ENCODE peak calls at places on chromosome 15, in ten cellular contexts. One of them, this sample, is unnamed.

GRCh38 chr15:86690566-86690965 is 610.9 kb downstream of the AGBL1 start:
- DNase-seq in nephron progenitor cell: no peak
- DNase-seq in H9: no peak
- DNase-seq in tibial nerve: no peak
- DNase-seq in ascending aorta: no peak
- DNase-seq in GM06990: no peak
- DNase-seq in fibroblast of the aortic adventitia: no peak
- DNase-seq in GM20000: no peak
- DNase-seq in heart right ventricle: no peak
- DNase-seq in RWPE2: no peak
- DNase-seq in this sample: no peak

GRCh38 chr15:57153140-57153539 is 223.2 kb upstream of the CGNL1 start:
- DNase-seq in ascending aorta: no peak
- DNase-seq in heart right ventricle: no peak
- DNase-seq in tibial nerve: no peak
- DNase-seq in GM06990: peak
- DNase-seq in nephron progenitor cell: no peak
- DNase-seq in GM20000: peak
- DNase-seq in fibroblast of the aortic adventitia: peak
- DNase-seq in RWPE2: no peak
- DNase-seq in H9: no peak
- DNase-seq in this sample: no peak

GRCh38 chr15:77094397-77095030 is 23.6 kb upstream of the TSPAN3 start:
- DNase-seq in RWPE2: no peak
- DNase-seq in heart right ventricle: no peak
- DNase-seq in ascending aorta: peak
- DNase-seq in tibial nerve: no peak
- DNase-seq in GM06990: no peak
- DNase-seq in nephron progenitor cell: no peak
- DNase-seq in fibroblast of the aortic adventitia: no peak
- DNase-seq in GM20000: no peak
- DNase-seq in H9: peak
- DNase-seq in this sample: peak

GRCh38 chr15:52557242-52557641 is 11.6 kb downstream of the ARPP19 start:
- DNase-seq in GM20000: no peak
- DNase-seq in H9: no peak
- DNase-seq in nephron progenitor cell: no peak
- DNase-seq in fibroblast of the aortic adventitia: peak
- DNase-seq in GM06990: no peak
- DNase-seq in heart right ventricle: no peak
- DNase-seq in RWPE2: no peak
- DNase-seq in tibial nerve: no peak
- DNase-seq in ascending aorta: no peak
- DNase-seq in this sample: no peak

GRCh38 chr15:56871180-56871579 is 47.3 kb upstream of the TCF12 start:
- DNase-seq in nephron progenitor cell: no peak
- DNase-seq in GM06990: no peak
- DNase-seq in H9: no peak
- DNase-seq in fibroblast of the aortic adventitia: peak
- DNase-seq in ascending aorta: no peak
- DNase-seq in tibial nerve: no peak
- DNase-seq in GM20000: no peak
- DNase-seq in RWPE2: no peak
- DNase-seq in heart right ventricle: no peak
- DNase-seq in this sample: no peak

GRCh38 chr15:36947035-36947719 is 153.2 kb downstream of the MEIS2 start:
- DNase-seq in tibial nerve: no peak
- DNase-seq in H9: no peak
- DNase-seq in GM06990: no peak
- DNase-seq in RWPE2: no peak
- DNase-seq in heart right ventricle: no peak
- DNase-seq in ascending aorta: no peak
- DNase-seq in GM20000: no peak
- DNase-seq in fibroblast of the aortic adventitia: no peak
- DNase-seq in nephron progenitor cell: no peak
- DNase-seq in this sample: no peak

GRCh38 chr15:66760968-66761722 is 59.1 kb downstream of the SMAD6 start:
- DNase-seq in nephron progenitor cell: no peak
- DNase-seq in GM20000: no peak
- DNase-seq in H9: no peak
- DNase-seq in ascending aorta: no peak
- DNase-seq in GM06990: no peak
- DNase-seq in tibial nerve: no peak
- DNase-seq in RWPE2: no peak
- DNase-seq in fibroblast of the aortic adventitia: peak
- DNase-seq in heart right ventricle: no peak
- DNase-seq in this sample: no peak

GRCh38 chr15:55245058-55245457 is 44.6 kb downstream of the RAB27A start:
- DNase-seq in RWPE2: no peak
- DNase-seq in fibroblast of the aortic adventitia: no peak
- DNase-seq in heart right ventricle: no peak
- DNase-seq in GM20000: no peak
- DNase-seq in H9: no peak
- DNase-seq in ascending aorta: no peak
- DNase-seq in GM06990: no peak
- DNase-seq in tibial nerve: no peak
- DNase-seq in nephron progenitor cell: no peak
- DNase-seq in this sample: no peak

GRCh38 chr15:45458746-45459403 is 63.7 kb downstream of the SLC30A4 start:
- DNase-seq in ascending aorta: peak
- DNase-seq in H9: peak
- DNase-seq in GM20000: peak
- DNase-seq in heart right ventricle: peak
- DNase-seq in tibial nerve: peak
- DNase-seq in fibroblast of the aortic adventitia: peak
- DNase-seq in GM06990: no peak
- DNase-seq in RWPE2: no peak
- DNase-seq in nephron progenitor cell: peak
- DNase-seq in this sample: peak

GRCh38 chr15:44782516-44782915 is 46.2 kb downstream of the TRIM69 start:
- DNase-seq in RWPE2: no peak
- DNase-seq in GM06990: no peak
- DNase-seq in nephron progenitor cell: no peak
- DNase-seq in fibroblast of the aortic adventitia: no peak
- DNase-seq in tibial nerve: no peak
- DNase-seq in ascending aorta: no peak
- DNase-seq in GM20000: no peak
- DNase-seq in H9: no peak
- DNase-seq in heart right ventricle: no peak
- DNase-seq in this sample: no peak

GRCh38 chr15:44289352-44289790 is 852 bp downstream of the GOLM2 start:
- DNase-seq in tibial nerve: no peak
- DNase-seq in nephron progenitor cell: no peak
- DNase-seq in GM06990: no peak
- DNase-seq in heart right ventricle: no peak
- DNase-seq in fibroblast of the aortic adventitia: no peak
- DNase-seq in H9: no peak
- DNase-seq in RWPE2: no peak
- DNase-seq in GM20000: no peak
- DNase-seq in ascending aorta: no peak
- DNase-seq in this sample: peak

GRCh38 chr15:99683000-99683670 is 50.1 kb downstream of the LYSMD4 start:
- DNase-seq in tibial nerve: no peak
- DNase-seq in RWPE2: no peak
- DNase-seq in fibroblast of the aortic adventitia: no peak
- DNase-seq in ascending aorta: no peak
- DNase-seq in H9: no peak
- DNase-seq in GM20000: peak
- DNase-seq in heart right ventricle: no peak
- DNase-seq in nephron progenitor cell: no peak
- DNase-seq in GM06990: no peak
- DNase-seq in this sample: peak

GRCh38 chr15:88450125-88450798 is 16.9 kb downstream of the MRPL46 start:
- DNase-seq in RWPE2: peak
- DNase-seq in nephron progenitor cell: peak
- DNase-seq in H9: peak
- DNase-seq in heart right ventricle: peak
- DNase-seq in GM20000: peak
- DNase-seq in fibroblast of the aortic adventitia: peak
- DNase-seq in GM06990: peak
- DNase-seq in tibial nerve: peak
- DNase-seq in ascending aorta: no peak
- DNase-seq in this sample: peak

GRCh38 chr15:88449581-88449980 is 17.6 kb downstream of the MRPL46 start:
- DNase-seq in GM06990: no peak
- DNase-seq in heart right ventricle: no peak
- DNase-seq in H9: no peak
- DNase-seq in GM20000: no peak
- DNase-seq in ascending aorta: no peak
- DNase-seq in nephron progenitor cell: no peak
- DNase-seq in fibroblast of the aortic adventitia: no peak
- DNase-seq in RWPE2: no peak
- DNase-seq in tibial nerve: no peak
- DNase-seq in this sample: no peak

GRCh38 chr15:88447741-88448140 is 19.4 kb downstream of the MRPL46 start:
- DNase-seq in heart right ventricle: no peak
- DNase-seq in tibial nerve: no peak
- DNase-seq in ascending aorta: no peak
- DNase-seq in GM06990: no peak
- DNase-seq in nephron progenitor cell: no peak
- DNase-seq in fibroblast of the aortic adventitia: no peak
- DNase-seq in RWPE2: no peak
- DNase-seq in GM20000: no peak
- DNase-seq in H9: no peak
- DNase-seq in this sample: no peak

GRCh38 chr15:88448991-88449461 is 18.2 kb downstream of the MRPL46 start:
- DNase-seq in ascending aorta: no peak
- DNase-seq in nephron progenitor cell: no peak
- DNase-seq in GM06990: no peak
- DNase-seq in GM20000: no peak
- DNase-seq in RWPE2: no peak
- DNase-seq in fibroblast of the aortic adventitia: no peak
- DNase-seq in heart right ventricle: no peak
- DNase-seq in tibial nerve: no peak
- DNase-seq in H9: no peak
- DNase-seq in this sample: no peak

GRCh38 chr15:88447206-88447605 is 20.0 kb downstream of the MRPL46 start:
- DNase-seq in nephron progenitor cell: no peak
- DNase-seq in GM06990: no peak
- DNase-seq in RWPE2: no peak
- DNase-seq in heart right ventricle: no peak
- DNase-seq in H9: no peak
- DNase-seq in tibial nerve: no peak
- DNase-seq in GM20000: no peak
- DNase-seq in fibroblast of the aortic adventitia: peak
- DNase-seq in ascending aorta: no peak
- DNase-seq in this sample: peak
- TF ChIP-seq CTCF in nephron progenitor cell: no peak
- TF ChIP-seq CTCF in GM06990: no peak
- TF ChIP-seq CTCF in RWPE2: no peak
- TF ChIP-seq CTCF in heart right ventricle: no peak
- TF ChIP-seq CTCF in H9: no peak
- TF ChIP-seq CTCF in tibial nerve: no peak
- TF ChIP-seq CTCF in GM20000: no peak
- TF ChIP-seq CTCF in fibroblast of the aortic adventitia: no peak
- TF ChIP-seq CTCF in ascending aorta: no peak
- TF ChIP-seq CTCF in this sample: peak

DNA sequence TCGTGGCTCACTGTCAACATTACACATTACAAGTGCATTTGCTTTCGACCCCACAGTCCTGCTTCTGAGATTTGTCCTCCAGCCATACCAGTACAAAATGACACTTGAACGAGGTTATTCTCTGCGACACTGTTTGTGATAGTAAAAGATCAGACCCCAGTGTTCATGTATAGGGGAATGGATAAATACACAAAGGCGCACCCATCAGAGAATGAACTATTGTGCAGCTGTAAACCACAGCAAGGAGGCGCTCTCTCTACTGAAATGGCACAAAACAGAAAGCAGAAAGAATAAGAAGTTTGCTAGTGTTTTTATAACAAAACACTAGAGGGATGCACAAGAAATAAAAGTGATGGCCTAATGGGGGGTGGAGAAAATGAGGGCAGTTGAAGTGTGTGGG is 4.9 kb upstream of the CHSY1 start:
- DNase-seq in GM20000: no peak
- DNase-seq in nephron progenitor cell: no peak
- DNase-seq in H9: no peak
- DNase-seq in tibial nerve: no peak
- DNase-seq in heart right ventricle: no peak
- DNase-seq in fibroblast of the aortic adventitia: no peak
- DNase-seq in RWPE2: no peak
- DNase-seq in ascending aorta: peak
- DNase-seq in GM06990: no peak
- DNase-seq in this sample: peak
- TF ChIP-seq CTCF in GM20000: no peak
- TF ChIP-seq CTCF in nephron progenitor cell: no peak
- TF ChIP-seq CTCF in H9: peak
- TF ChIP-seq CTCF in tibial nerve: no peak
- TF ChIP-seq CTCF in heart right ventricle: peak
- TF ChIP-seq CTCF in fibroblast of the aortic adventitia: peak
- TF ChIP-seq CTCF in RWPE2: peak
- TF ChIP-seq CTCF in ascending aorta: no peak
- TF ChIP-seq CTCF in GM06990: peak
- TF ChIP-seq CTCF in this sample: peak

DNA sequence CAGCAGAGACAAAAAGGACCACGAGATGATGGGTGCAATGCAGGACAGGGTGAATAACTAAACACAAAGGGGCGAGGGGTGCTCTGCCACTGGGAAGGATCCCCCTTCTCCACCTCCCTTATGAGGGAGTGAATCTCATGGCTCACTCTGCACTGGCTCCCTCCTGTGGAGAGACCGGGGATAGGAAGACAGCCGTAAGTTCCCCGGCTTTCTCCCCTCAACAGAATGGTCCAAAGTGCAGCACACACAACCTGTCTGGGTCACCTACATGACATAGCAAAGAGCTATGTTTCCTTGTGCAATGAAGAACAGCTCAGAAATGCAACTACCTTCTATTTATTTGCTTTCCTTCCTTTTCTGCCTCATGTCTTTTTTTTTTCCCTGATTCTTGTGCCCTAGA is 7.8 kb upstream of the ACSBG1 start:
- DNase-seq in heart right ventricle: no peak
- DNase-seq in GM06990: no peak
- DNase-seq in RWPE2: peak
- DNase-seq in H9: peak
- DNase-seq in fibroblast of the aortic adventitia: no peak
- DNase-seq in ascending aorta: peak
- DNase-seq in tibial nerve: no peak
- DNase-seq in nephron progenitor cell: peak
- DNase-seq in GM20000: no peak
- DNase-seq in this sample: peak
- TF ChIP-seq CTCF in heart right ventricle: peak
- TF ChIP-seq CTCF in GM06990: peak
- TF ChIP-seq CTCF in RWPE2: no peak
- TF ChIP-seq CTCF in H9: peak
- TF ChIP-seq CTCF in fibroblast of the aortic adventitia: peak
- TF ChIP-seq CTCF in ascending aorta: no peak
- TF ChIP-seq CTCF in tibial nerve: no peak
- TF ChIP-seq CTCF in nephron progenitor cell: no peak
- TF ChIP-seq CTCF in GM20000: peak
- TF ChIP-seq CTCF in this sample: peak

DNA sequence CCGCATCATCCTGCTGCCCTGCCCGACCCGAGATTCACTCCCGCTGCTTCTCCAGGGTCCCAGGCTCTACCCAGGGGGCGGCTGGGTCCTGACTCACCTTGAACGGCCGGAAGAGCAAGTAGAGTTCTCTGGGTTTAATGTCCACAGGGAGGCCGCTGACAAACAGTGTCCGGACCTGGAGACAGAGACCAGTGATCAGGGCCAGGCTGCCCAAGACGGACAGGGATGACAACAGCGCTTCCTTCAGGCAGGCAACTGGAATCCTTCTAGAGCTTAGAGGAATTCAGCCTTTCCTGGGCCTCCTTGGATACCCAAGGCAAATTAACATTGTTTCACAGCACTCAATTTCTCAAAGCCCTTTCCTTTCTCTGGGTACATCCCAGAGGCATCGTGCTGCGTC is 23.9 kb downstream of the RBPMS2 start:
- DNase-seq in heart right ventricle: no peak
- DNase-seq in tibial nerve: no peak
- DNase-seq in ascending aorta: no peak
- DNase-seq in RWPE2: no peak
- DNase-seq in GM20000: no peak
- DNase-seq in fibroblast of the aortic adventitia: no peak
- DNase-seq in nephron progenitor cell: no peak
- DNase-seq in GM06990: no peak
- DNase-seq in H9: no peak
- DNase-seq in this sample: no peak
- TF ChIP-seq CTCF in heart right ventricle: no peak
- TF ChIP-seq CTCF in tibial nerve: no peak
- TF ChIP-seq CTCF in ascending aorta: no peak
- TF ChIP-seq CTCF in RWPE2: no peak
- TF ChIP-seq CTCF in GM20000: no peak
- TF ChIP-seq CTCF in fibroblast of the aortic adventitia: no peak
- TF ChIP-seq CTCF in nephron progenitor cell: no peak
- TF ChIP-seq CTCF in GM06990: no peak
- TF ChIP-seq CTCF in H9: peak
- TF ChIP-seq CTCF in this sample: no peak